ENCODE peak calls at places on chromosomes 16 and 17, in six cellular contexts. N is esophagus squamous epithelium, Z is heart left ventricle, Y is stomach, I is lower leg skin, V is tibial nerve. Q is an unnamed sample.

GRCh38 chr16:24854607-24855171 is 8.9 kb downstream of the SLC5A11 start:
- DNase-seq in N (no peak), Z (no peak), Y (no peak), I (no peak), V (no peak), Q (no peak)

GRCh38 chr16:364091-364490 is 6.2 kb downstream of the MRPL28 start:
- DNase-seq in N (no peak), Z (no peak), Y (no peak), I (no peak), V (no peak), Q (no peak)

GRCh38 chr17:76477576-76477975 is 10.2 kb downstream of the AANAT start:
- DNase-seq in N (no peak), Z (no peak), Y (no peak), I (no peak), V (no peak), Q (no peak)

GRCh38 chr16:30116291-30117207 is 3.2 kb upstream of the GDPD3 start:
- DNase-seq in N (no peak), Z (no peak), Y (no peak), I (no peak), V (no peak), Q (no peak)

GRCh38 chr16:69424935-69425784 is 741 bp downstream of the CYB5B start:
- DNase-seq in N (no peak), Z (no peak), Y (no peak), I (no peak), V (no peak), Q (no peak)

GRCh38 chr17:18066866-18067265 is 20.9 kb upstream of the DRG2 start:
- DNase-seq in N (no peak), Z (no peak), Y (no peak), I (no peak), V (no peak), Q (no peak)

GRCh38 chr16:26981266-26981938 is 85.3 kb upstream of the C16orf82 start:
- DNase-seq in N (no peak), Z (no peak), Y (no peak), I (no peak), V (no peak), Q (no peak)

GRCh38 chr16:57863434-57864160 is 61.3 kb upstream of the KIFC3 start:
- DNase-seq in N (no peak), Z (peak), Y (peak), I (peak), V (peak), Q (no peak)

GRCh38 chr17:13029340-13029739 is 11.5 kb upstream of the ELAC2 start:
- DNase-seq in N (no peak), Z (no peak), Y (no peak), I (no peak), V (no peak), Q (no peak)

GRCh38 chr17:29526322-29526721 is 40.5 kb downstream of the ABHD15 start:
- DNase-seq in N (no peak), Z (no peak), Y (no peak), I (no peak), V (no peak), Q (no peak)

GRCh38 chr16:66512589-66513404 is 37.1 kb downstream of the TK2 start:
- DNase-seq in N (no peak), Z (no peak), Y (peak), I (no peak), V (no peak), Q (no peak)

GRCh38 chr17:1607971-1608320 is 20.7 kb downstream of the SLC43A2 start:
- DNase-seq in N (no peak), Z (no peak), Y (no peak), I (no peak), V (no peak), Q (no peak)

GRCh38 chr16:67459858-67460144 is 21.2 kb downstream of the ATP6V0D1 start:
- DNase-seq in N (no peak), Z (no peak), Y (no peak), I (no peak), V (no peak), Q (no peak)

GRCh38 chr17:50620848-50621247 is 13.8 kb upstream of the ABCC3 start:
- DNase-seq in N (no peak), Z (no peak), Y (no peak), I (no peak), V (no peak), Q (no peak)

GRCh38 chr17:73999246-73999645 is 204.2 kb upstream of the RPL38 start:
- DNase-seq in N (no peak), Z (no peak), Y (no peak), I (no peak), V (no peak), Q (no peak)

GRCh38 chr17:70848785-70849184 is 679.5 kb downstream of the KCNJ2 start:
- DNase-seq in N (no peak), Z (no peak), Y (no peak), I (no peak), V (no peak), Q (no peak)

GRCh38 chr17:73013816-73014663 is 78.4 kb downstream of the SLC39A11 start:
- DNase-seq in N (no peak), Z (no peak), Y (no peak), I (no peak), V (no peak), Q (no peak)

GRCh38 chr17:49570540-49571242 is 5.0 kb upstream of the NXPH3 start:
- DNase-seq in N (no peak), Z (no peak), Y (no peak), I (no peak), V (no peak), Q (no peak)

GRCh38 chr16:76650579-76650978 is 373.4 kb downstream of the CNTNAP4 start:
- DNase-seq in N (no peak), Z (no peak), Y (no peak), I (no peak), V (no peak), Q (no peak)

GRCh38 chr16:56601325-56601724 is 7.1 kb upstream of the MT2A start:
- DNase-seq in N (no peak), Z (no peak), Y (no peak), I (no peak), V (no peak), Q (no peak)

GRCh38 chr17:58329035-58329807 is 626 bp upstream of the TSPOAP1 start:
- DNase-seq in N (no peak), Z (no peak), Y (peak), I (no peak), V (no peak), Q (no peak)

GRCh38 chr16:75919664-75920063 is 193.4 kb upstream of the CPHXL start:
- DNase-seq in N (no peak), Z (no peak), Y (no peak), I (no peak), V (no peak), Q (no peak)

GRCh38 chr17:66260265-66260664 is 31.1 kb upstream of the APOH start:
- DNase-seq in N (no peak), Z (no peak), Y (no peak), I (no peak), V (no peak), Q (no peak)

GRCh38 chr17:66435182-66435581 is 132.8 kb downstream of the PRKCA start:
- DNase-seq in N (no peak), Z (no peak), Y (no peak), I (no peak), V (no peak), Q (no peak)

GRCh38 chr17:50783905-50784304 is 16.6 kb upstream of the ANKRD40CL start:
- DNase-seq in N (no peak), Z (no peak), Y (no peak), I (no peak), V (no peak), Q (no peak)

GRCh38 chr17:41407226-41407625 is 9.8 kb upstream of the KRT31 start:
- DNase-seq in N (no peak), Z (no peak), Y (no peak), I (no peak), V (no peak), Q (no peak)

GRCh38 chr17:18143044-18143936 is 34.7 kb downstream of the MYO15A start:
- DNase-seq in N (no peak), Z (no peak), Y (no peak), I (no peak), V (no peak), Q (no peak)

GRCh38 chr17:9677411-9677810 is 32.1 kb downstream of the USP43 start:
- DNase-seq in N (no peak), Z (no peak), Y (no peak), I (no peak), V (no peak), Q (no peak)

GRCh38 chr17:41710472-41711090 is 1.6 kb upstream of the GAST start:
- DNase-seq in N (no peak), Z (no peak), Y (no peak), I (no peak), V (no peak), Q (no peak)

GRCh38 chr17:7327056-7327455 is 2.1 kb downstream of the NEURL4 start:
- DNase-seq in N (no peak), Z (no peak), Y (no peak), I (no peak), V (no peak), Q (no peak)

GRCh38 chr17:79033741-79034501 is 10.0 kb downstream of the C1QTNF1 start:
- DNase-seq in N (no peak), Z (peak), Y (peak), I (no peak), V (peak), Q (no peak)

GRCh38 chr17:10337136-10337535 is 35.7 kb downstream of the MYH13 start:
- DNase-seq in N (no peak), Z (no peak), Y (no peak), I (no peak), V (no peak), Q (no peak)

GRCh38 chr16:75580-76501 is 2.2 kb upstream of the MPG start:
- DNase-seq in N (no peak), Z (peak), Y (peak), I (peak), V (peak), Q (no peak)

DNA sequence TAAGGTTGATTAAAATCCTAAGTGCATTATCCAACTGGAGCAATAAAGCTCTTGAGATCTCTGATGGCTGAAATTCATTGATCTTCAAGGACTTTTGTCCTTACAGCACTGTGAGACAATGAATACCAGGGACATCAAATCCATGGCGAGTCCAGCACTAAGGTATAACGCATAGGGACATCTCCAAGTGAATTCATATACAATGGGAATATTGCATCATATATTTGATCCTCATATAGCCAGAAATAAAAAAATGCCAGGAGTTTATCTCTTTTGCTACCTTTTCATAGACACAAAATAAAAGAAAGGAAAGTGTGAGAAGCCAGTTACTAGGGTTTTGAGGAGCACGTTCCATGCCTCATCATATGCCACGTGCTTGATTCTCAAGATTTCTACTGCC is 112.5 kb upstream of the CDH13 start:
- DNase-seq in N (no peak), Z (no peak), Y (no peak), I (no peak), V (no peak), Q (no peak)
- TF ChIP-seq POLR2A in N (no peak), Z (no peak), Y (no peak), I (no peak), V (no peak), Q (no peak)

GRCh38 chr17:48110722-48111121 is 3.2 kb downstream of the SNX11 start:
- DNase-seq in N (no peak), Z (no peak), Y (no peak), I (no peak), V (no peak), Q (no peak)

GRCh38 chr17:48107137-48108055 is at the start of gene SNX11:
- DNase-seq in N (peak), Z (peak), Y (peak), I (peak), V (peak), Q (peak)

GRCh38 chr17:48111937-48112241 is 4.3 kb downstream of the SNX11 start:
- DNase-seq in N (no peak), Z (no peak), Y (no peak), I (no peak), V (no peak), Q (no peak)

GRCh38 chr17:48113201-48113676 is 5.7 kb downstream of the SNX11 start:
- DNase-seq in N (no peak), Z (no peak), Y (no peak), I (no peak), V (no peak), Q (peak)
- TF ChIP-seq POLR2A in N (no peak), Z (no peak), Y (no peak), I (no peak), V (no peak), Q (peak)

GRCh38 chr16:1610071-1610840 is 1.6 kb downstream of the IFT140 start:
- DNase-seq in N (no peak), Z (peak), Y (peak), I (peak), V (peak), Q (peak)
- TF ChIP-seq POLR2A in N (no peak), Z (no peak), Y (no peak), I (no peak), V (peak), Q (no peak)

DNA sequence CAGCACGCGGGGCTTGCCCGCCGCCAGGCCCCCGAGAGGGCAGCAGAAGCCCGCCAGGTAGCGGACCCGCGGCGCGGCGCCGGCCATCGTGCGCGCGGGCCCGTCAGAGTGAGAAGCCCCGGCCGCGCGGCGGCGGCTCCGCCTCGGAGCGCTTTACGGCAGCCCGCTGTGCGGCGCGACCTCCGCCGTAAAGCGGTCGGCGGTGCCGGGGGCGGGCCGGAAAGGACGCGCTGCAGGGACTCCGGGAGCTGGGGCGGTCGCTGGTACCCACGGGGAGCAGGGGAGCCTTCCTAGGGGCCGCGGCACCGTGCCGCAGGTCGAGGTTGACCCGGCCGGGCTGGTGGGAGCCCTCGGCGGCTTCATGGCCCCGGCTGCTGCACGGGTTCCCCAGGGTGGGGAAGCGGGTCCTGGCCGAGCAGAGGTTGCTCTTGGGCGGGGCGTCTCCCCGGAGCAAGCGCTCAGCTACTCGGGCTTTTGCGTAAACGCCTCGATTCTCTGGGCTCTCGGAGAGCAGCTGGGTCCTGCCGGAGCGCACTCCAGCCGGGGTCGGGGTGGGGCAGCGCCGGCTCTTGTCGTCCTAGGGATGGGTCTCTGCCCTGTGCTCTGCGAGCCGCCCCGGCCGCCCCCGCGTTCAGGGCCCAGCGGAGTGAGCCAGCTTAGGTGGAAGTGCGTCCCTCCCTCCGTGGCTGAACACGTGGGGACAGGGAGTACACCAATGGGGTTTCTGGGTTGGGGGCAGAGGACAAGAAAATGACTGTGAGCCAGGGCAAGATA is at the start of gene FAAP100:
- DNase-seq in N (no peak), Z (peak), Y (peak), I (peak), V (peak), Q (peak)
- TF ChIP-seq POLR2A in N (peak), Z (no peak), Y (no peak), I (no peak), V (peak), Q (peak)

GRCh38 chr16:50315346-50315997 is 49.1 kb downstream of the ADCY7 start:
- DNase-seq in N (no peak), Z (no peak), Y (no peak), I (no peak), V (no peak), Q (no peak)
- TF ChIP-seq POLR2A in N (no peak), Z (no peak), Y (no peak), I (no peak), V (no peak), Q (peak)

GRCh38 chr16:15399317-15399716 is 3.8 kb downstream of the MPV17L start:
- DNase-seq in N (no peak), Z (no peak), Y (no peak), I (no peak), V (no peak), Q (no peak)

GRCh38 chr16:15401972-15402371 is 6.4 kb downstream of the MPV17L start:
- DNase-seq in N (no peak), Z (no peak), Y (no peak), I (no peak), V (no peak), Q (no peak)

GRCh38 chr16:15403392-15403995 is 7.9 kb downstream of the MPV17L start:
- DNase-seq in N (no peak), Z (no peak), Y (no peak), I (no peak), V (no peak), Q (no peak)

GRCh38 chr16:15396948-15397594 is 1.5 kb downstream of the MPV17L start:
- DNase-seq in N (no peak), Z (no peak), Y (no peak), I (no peak), V (no peak), Q (no peak)

GRCh38 chr16:15398618-15399316 is 3.2 kb downstream of the MPV17L start:
- DNase-seq in N (no peak), Z (no peak), Y (no peak), I (no peak), V (no peak), Q (no peak)
- TF ChIP-seq POLR2A in N (no peak), Z (no peak), Y (no peak), I (no peak), V (no peak), Q (no peak)